ENCODE peak calls at places on chromosomes 6 and 20, in five cellular contexts. V is left ventricle myocardium inferior, F is upper lobe of right lung, W is choroid plexus epithelial cell, E is breast epithelium. D is an unnamed sample.

GRCh38 chr6:25217275-25217674 is 61.9 kb upstream of the CARMIL1 start:
- DNase-seq in V (no peak), F (no peak), W (no peak), E (no peak), D (peak)

GRCh38 chr20:35344354-35344837 is 52.2 kb upstream of the FAM83C start:
- DNase-seq in V (peak), F (peak), W (peak), E (peak), D (peak)

GRCh38 chr6:44131880-44132279 is 4.5 kb downstream of the TMEM63B start:
- DNase-seq in V (no peak), F (no peak), W (no peak), E (no peak), D (no peak)

GRCh38 chr20:36320898-36321695 is 15.0 kb downstream of the DLGAP4 start:
- DNase-seq in V (no peak), F (no peak), W (no peak), E (no peak), D (no peak)

GRCh38 chr6:34535646-34536045 is 20.5 kb downstream of the SPDEF start:
- DNase-seq in V (no peak), F (no peak), W (no peak), E (no peak), D (no peak)

GRCh38 chr6:125899726-125900182 is 56.8 kb upstream of the HINT3 start:
- DNase-seq in V (no peak), F (no peak), W (no peak), E (no peak), D (no peak)

GRCh38 chr6:124683507-124683906 is 278.7 kb upstream of the RNF217 start:
- DNase-seq in V (no peak), F (no peak), W (no peak), E (no peak), D (no peak)

GRCh38 chr6:129667621-129668020 is 42.4 kb downstream of the ARHGAP18 start:
- DNase-seq in V (no peak), F (no peak), W (peak), E (no peak), D (peak)

GRCh38 chr20:36941403-36941835 is 10.1 kb downstream of the SAMHD1 start:
- DNase-seq in V (no peak), F (no peak), W (no peak), E (no peak), D (peak)

GRCh38 chr6:156013155-156013554 is 557.5 kb upstream of the NOX3 start:
- DNase-seq in V (no peak), F (no peak), W (peak), E (no peak), D (no peak)

GRCh38 chr6:34595332-34596090 is 39.4 kb upstream of the SPDEF start:
- DNase-seq in V (no peak), F (no peak), W (peak), E (no peak), D (peak)

GRCh38 chr6:36625161-36625919 is 31.2 kb downstream of the SRSF3 start:
- DNase-seq in V (no peak), F (peak), W (peak), E (no peak), D (peak)

GRCh38 chr6:128390168-128390567 is 130.2 kb downstream of the PTPRK start:
- DNase-seq in V (no peak), F (no peak), W (no peak), E (no peak), D (no peak)

GRCh38 chr20:44465001-44465560 is 10.6 kb upstream of the TTPAL start:
- DNase-seq in V (no peak), F (no peak), W (no peak), E (no peak), D (no peak)
- H3K4me3 ChIP-seq in V (no peak), F (no peak), W (no peak), E (no peak), D (no peak)

GRCh38 chr20:48329676-48330644 is 497.8 kb downstream of the PREX1 start:
- DNase-seq in V (no peak), F (peak), W (peak), E (no peak), D (peak)
- TF ChIP-seq CTCF in V (peak), F (peak), W (peak), E (no peak), D (no peak)

GRCh38 chr6:16397623-16398022 is 159.2 kb downstream of the GMPR start:
- DNase-seq in V (no peak), F (no peak), W (no peak), E (no peak), D (no peak)

GRCh38 chr6:16400248-16400760 is 161.9 kb downstream of the GMPR start:
- DNase-seq in V (no peak), F (no peak), W (no peak), E (no peak), D (no peak)

GRCh38 chr6:16396497-16397319 is 158.3 kb downstream of the GMPR start:
- DNase-seq in V (no peak), F (no peak), W (no peak), E (no peak), D (no peak)

GRCh38 chr6:16399198-16399597 is 160.8 kb downstream of the GMPR start:
- DNase-seq in V (no peak), F (no peak), W (no peak), E (no peak), D (no peak)

DNA sequence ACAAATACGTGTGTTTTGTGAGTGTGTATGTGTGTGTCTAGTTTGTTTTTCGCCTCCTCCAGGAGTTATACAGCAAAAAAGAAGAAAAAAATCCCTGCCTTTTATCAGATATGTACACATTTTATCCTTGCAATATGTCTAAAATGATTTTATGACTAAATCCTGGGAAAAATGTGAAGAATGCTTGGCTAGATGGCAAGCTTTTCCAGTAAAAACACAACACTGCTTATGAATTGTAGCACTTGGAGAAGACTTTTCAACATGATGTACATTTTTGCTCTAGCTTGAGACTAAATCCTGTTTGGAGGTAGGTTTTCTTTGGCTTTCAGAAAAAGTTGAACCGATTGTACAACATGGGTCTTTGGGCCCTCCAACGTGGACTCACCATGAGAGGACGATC is 160.2 kb downstream of the GMPR start:
- DNase-seq in V (no peak), F (no peak), W (peak), E (no peak), D (peak)
- H3K4me3 ChIP-seq in V (no peak), F (no peak), W (no peak), E (no peak), D (no peak)

GRCh38 chr6:149275621-149276020 is 41.9 kb upstream of the TAB2 start:
- DNase-seq in V (no peak), F (no peak), W (peak), E (no peak), D (no peak)
- TF ChIP-seq CTCF in V (no peak), F (no peak), W (no peak), E (no peak), D (no peak)